ENCODE peak calls at places on chromosome 1, in four cellular contexts. H is H9; O is stimulated activated CD8-positive, alpha-beta memory T cell treated with anti-CD3 and anti-CD28 coated beads, Interleukin-4, amount 100 ng/mL, for 48 hours; I is Panc1. B is an unnamed sample.

GRCh38 chr1:200925821-200926220 is 31.1 kb downstream of the INAVA start:
- DNase-seq in H (no peak), O (no peak), I (no peak), B (no peak)

GRCh38 chr1:156356875-156357534 is 12.0 kb upstream of the RHBG start:
- DNase-seq in I (no peak), H (peak), O (peak), B (peak)

GRCh38 chr1:236099622-236100021 is 34.7 kb upstream of the NID1 start:
- DNase-seq in H (no peak), I (no peak), O (no peak), B (no peak)

GRCh38 chr1:59750612-59751395 is 63.9 kb upstream of the HOOK1 start:
- DNase-seq in O (no peak), H (no peak), I (no peak), B (no peak)

GRCh38 chr1:183283286-183283685 is 97.2 kb downstream of the LAMC2 start:
- DNase-seq in H (no peak), O (no peak), I (no peak), B (no peak)

GRCh38 chr1:230574502-230574901 is 67.8 kb upstream of the COG2 start:
- DNase-seq in H (no peak), O (no peak), I (no peak), B (no peak)

GRCh38 chr1:170929412-170929834 is 5.9 kb upstream of the MROH9 start:
- DNase-seq in I (no peak), H (no peak), O (no peak), B (no peak)

GRCh38 chr1:23657659-23658275 is 33.8 kb upstream of the RPL11 start:
- DNase-seq in O (peak), I (no peak), H (peak), B (peak)

GRCh38 chr1:198620951-198621824 is 17.7 kb upstream of the PTPRC start:
- DNase-seq in I (no peak), H (no peak), O (peak), B (peak)

GRCh38 chr1:23556661-23557470 is 2.4 kb downstream of the ID3 start:
- DNase-seq in O (no peak), I (no peak), H (peak), B (no peak)

GRCh38 chr1:81878538-81878937 is 77.8 kb downstream of the ADGRL2 start:
- DNase-seq in I (no peak), H (no peak), O (no peak), B (no peak)

GRCh38 chr1:93680121-93681094 is 1.2 kb downstream of the BCAR3 start:
- DNase-seq in I (no peak), O (peak), H (peak), B (peak)

GRCh38 chr1:228392111-228392936 is 14.3 kb downstream of the TRIM11 start:
- DNase-seq in O (no peak), I (no peak), H (no peak), B (no peak)

GRCh38 chr1:220551718-220552117 is 23.8 kb downstream of the MARK1 start:
- DNase-seq in O (no peak), H (no peak), I (no peak), B (no peak)

GRCh38 chr1:155254714-155255242 is 505 bp downstream of the ENTREP3 start:
- DNase-seq in H (no peak), O (no peak), I (no peak), B (no peak)

GRCh38 chr1:36765785-36766300 is 268.5 kb downstream of the GRIK3 start:
- DNase-seq in I (no peak), O (no peak), H (no peak), B (no peak)

GRCh38 chr1:226369110-226369509 is 38.8 kb downstream of the PARP1 start:
- DNase-seq in H (no peak), O (no peak), I (no peak), B (no peak)